ENCODE peak calls at places on chromosomes 3 and 15, in seven cellular contexts. K is astrocyte; V is hippocampal formation; Z is activated naive CD8-positive, alpha-beta T cell treated with anti-CD3 and anti-CD28 coated beads, Interleukin-2, amount 50 U/mL, for 24 hours; U is CD4-positive, CD25-positive, alpha-beta regulatory T cell; F is CD14-positive monocyte; C is NCI-H69. G is an unnamed sample.

GRCh38 chr3:177041021-177041729 is 156.1 kb downstream of the TBL1XR1 start:
- DNase-seq in K (peak), V (no peak), Z (no peak), U (no peak), F (no peak), C (peak), G (peak)

GRCh38 chr3:72177075-72178050 is 392.4 kb upstream of the PROK2 start:
- DNase-seq in K (peak), V (peak), Z (no peak), U (no peak), F (peak), C (peak), G (no peak)

GRCh38 chr3:196166741-196167140 is 44.5 kb downstream of the ZDHHC19 start:
- DNase-seq in K (no peak), V (no peak), Z (no peak), U (no peak), F (no peak), C (no peak), G (no peak)

GRCh38 chr15:58498821-58499580 is 67.2 kb downstream of the LIPC start:
- DNase-seq in K (peak), V (no peak), Z (no peak), U (no peak), F (no peak), C (no peak), G (no peak)

GRCh38 chr15:29289179-29289578 is 19.6 kb upstream of the NSMCE3 start:
- DNase-seq in K (no peak), V (no peak), Z (no peak), U (no peak), F (no peak), C (no peak), G (no peak)

GRCh38 chr3:110293660-110294059 is 778.0 kb upstream of the NECTIN3 start:
- DNase-seq in K (no peak), V (no peak), Z (no peak), U (no peak), F (no peak), C (no peak), G (no peak)

GRCh38 chr3:126419886-126420786 is 25.4 kb downstream of the CFAP100 start:
- DNase-seq in K (no peak), V (no peak), Z (no peak), U (no peak), F (peak), C (no peak), G (no peak)

GRCh38 chr3:186057594-186057993 is 51.3 kb downstream of the ETV5 start:
- DNase-seq in K (peak), V (no peak), Z (no peak), U (no peak), F (no peak), C (no peak), G (no peak)

GRCh38 chr15:45391746-45392711 is 13.7 kb upstream of the GATM start:
- DNase-seq in K (no peak), V (no peak), Z (no peak), U (no peak), F (peak), C (no peak), G (no peak)

GRCh38 chr15:71215126-71215894 is 100.0 kb downstream of the THSD4 start:
- DNase-seq in K (no peak), V (no peak), Z (no peak), U (no peak), F (no peak), C (no peak), G (no peak)

GRCh38 chr3:76442374-76442915 is 597.5 kb upstream of the ROBO2 start:
- DNase-seq in K (peak), V (no peak), Z (no peak), U (no peak), F (no peak), C (no peak), G (no peak)

GRCh38 chr3:122952509-122952908 is 75.1 kb downstream of the SEMA5B start:
- DNase-seq in K (no peak), V (no peak), Z (no peak), U (no peak), F (peak), C (peak), G (no peak)

GRCh38 chr3:127677541-127678314 is 5.0 kb downstream of the ABTB1 start:
- DNase-seq in K (no peak), V (no peak), Z (no peak), U (no peak), F (no peak), C (no peak), G (no peak)

GRCh38 chr3:187767266-187768032 is 22.2 kb upstream of the BCL6 start:
- DNase-seq in K (peak), V (no peak), Z (no peak), U (no peak), F (no peak), C (no peak), G (no peak)

GRCh38 chr3:18237251-18238005 is 187.7 kb downstream of the SATB1 start:
- DNase-seq in K (peak), V (no peak), Z (no peak), U (no peak), F (no peak), C (peak), G (no peak)

GRCh38 chr3:69724722-69725435 is 14.4 kb upstream of the MITF start:
- DNase-seq in K (peak), V (no peak), Z (no peak), U (no peak), F (no peak), C (no peak), G (no peak)

GRCh38 chr15:97114900-97115763 is 784.6 kb downstream of the NR2F2 start:
- DNase-seq in K (no peak), V (no peak), Z (no peak), U (no peak), F (no peak), C (no peak), G (no peak)

GRCh38 chr3:32532434-32532833 is 29.8 kb upstream of the CMTM6 start:
- DNase-seq in K (no peak), V (no peak), Z (no peak), U (no peak), F (no peak), C (no peak), G (no peak)

GRCh38 chr15:24878153-24878552 is 76.6 kb upstream of the SNRPN start:
- DNase-seq in K (peak), V (peak), Z (peak), U (no peak), F (no peak), C (no peak), G (peak)

GRCh38 chr3:195241592-195242355 is 29.2 kb downstream of the XXYLT1 start:
- DNase-seq in K (no peak), V (no peak), Z (no peak), U (no peak), F (no peak), C (no peak), G (no peak)

GRCh38 chr3:56691165-56692000 is 8.3 kb upstream of the TASOR start:
- DNase-seq in K (no peak), V (no peak), Z (no peak), U (no peak), F (no peak), C (no peak), G (no peak)

GRCh38 chr3:21526461-21526860 is 224.5 kb downstream of the ZNF385D start:
- DNase-seq in K (no peak), V (no peak), Z (no peak), U (no peak), F (no peak), C (no peak), G (no peak)

GRCh38 chr3:294581-294980 is 98.0 kb downstream of the CHL1 start:
- DNase-seq in K (no peak), V (no peak), Z (no peak), U (no peak), F (no peak), C (no peak), G (no peak)

GRCh38 chr3:4824948-4825325 is 154.3 kb upstream of the BHLHE40 start:
- DNase-seq in K (peak), V (no peak), Z (no peak), U (no peak), F (peak), C (peak), G (no peak)

G was measured in G401.